ENCODE peak calls at places on chromosome 17, in eight cellular contexts. B, Z, G, D, R, F, I and Q are unnamed samples.

GRCh38 chr17:62085511-62086408 is 20.7 kb upstream of the MED13 start:
- DNase-seq in D (no peak), G (no peak), Z (peak), I (no peak), B (no peak), F (peak), R (no peak), Q (no peak)

GRCh38 chr17:81690549-81690948 is 6.7 kb downstream of the HGS start:
- DNase-seq in Z (no peak), R (no peak), F (no peak), B (no peak), G (no peak), D (no peak), I (no peak), Q (no peak)

GRCh38 chr17:18859256-18859655 is 1.3 kb downstream of the PRPSAP2 start:
- DNase-seq in Z (peak), I (no peak), D (peak), R (no peak), F (peak), B (no peak), G (peak), Q (no peak)

GRCh38 chr17:32330142-32330541 is 11.8 kb downstream of the C17orf75 start:
- DNase-seq in B (no peak), F (no peak), R (no peak), G (no peak), I (no peak), Z (no peak), D (no peak), Q (no peak)

GRCh38 chr17:55264273-55264639 is 504 bp upstream of the HLF start:
- DNase-seq in I (no peak), R (no peak), Z (no peak), D (no peak), G (no peak), B (no peak), F (peak), Q (no peak)

GRCh38 chr17:78817123-78817522 is 23.5 kb downstream of the USP36 start:
- DNase-seq in G (no peak), D (no peak), R (no peak), Z (no peak), I (no peak), B (no peak), F (no peak), Q (no peak)

GRCh38 chr17:82287849-82288601 is 14.5 kb upstream of the CSNK1D start:
- DNase-seq in R (peak), F (peak), I (peak), B (no peak), G (peak), D (no peak), Z (peak), Q (peak)

GRCh38 chr17:55093358-55093757 is 124.8 kb downstream of the STXBP4 start:
- DNase-seq in F (no peak), G (no peak), I (no peak), Z (peak), B (no peak), R (no peak), D (no peak), Q (no peak)

GRCh38 chr17:13346996-13347762 is 254.6 kb downstream of the HS3ST3A1 start:
- DNase-seq in B (no peak), I (no peak), R (no peak), Z (peak), F (no peak), G (peak), D (no peak), Q (no peak)

GRCh38 chr17:56121661-56122060 is 31.6 kb upstream of the ANKFN1 start:
- DNase-seq in R (no peak), I (no peak), D (no peak), F (peak), Z (no peak), G (peak), B (no peak), Q (no peak)

GRCh38 chr17:42920922-42921321 is 20.3 kb downstream of the G6PC1 start:
- DNase-seq in R (peak), B (peak), I (no peak), D (no peak), G (no peak), Z (peak), F (no peak), Q (no peak)

GRCh38 chr17:50899559-50900319 is 33.6 kb upstream of the TOB1 start:
- DNase-seq in D (no peak), G (no peak), F (no peak), I (no peak), Z (no peak), B (no peak), R (no peak), Q (no peak)

GRCh38 chr17:61199431-61200348 is 200.0 kb upstream of the TBX2 start:
- DNase-seq in D (no peak), R (no peak), F (peak), Z (no peak), I (no peak), G (no peak), B (no peak), Q (no peak)

GRCh38 chr17:7927596-7927995 is 2.1 kb downstream of the KCNAB3 start:
- DNase-seq in Z (no peak), G (no peak), R (no peak), I (no peak), B (no peak), D (no peak), F (no peak), Q (no peak)

GRCh38 chr17:63704259-63704576 is 4.3 kb upstream of the LIMD2 start:
- DNase-seq in F (no peak), I (no peak), D (no peak), B (no peak), R (no peak), Z (no peak), G (no peak), Q (no peak)

GRCh38 chr17:16534236-16534635 is 34.8 kb downstream of the ZNF287 start:
- DNase-seq in D (no peak), R (no peak), F (no peak), I (no peak), B (no peak), Z (no peak), G (no peak), Q (no peak)

GRCh38 chr17:63972796-63973195 is at the start of gene SCN4A:
- DNase-seq in Z (no peak), D (no peak), F (no peak), G (no peak), I (no peak), R (no peak), B (no peak), Q (no peak)

GRCh38 chr17:82375359-82376041 is 3.9 kb downstream of the UTS2R start:
- DNase-seq in R (no peak), G (no peak), Z (no peak), B (no peak), I (no peak), F (no peak), D (no peak), Q (no peak)

GRCh38 chr17:36057900-36058299 is 6.2 kb upstream of the CCL18 start:
- DNase-seq in R (no peak), G (no peak), B (no peak), F (no peak), I (no peak), Z (no peak), D (no peak), Q (no peak)

GRCh38 chr17:71975331-71975801 is 145.5 kb upstream of the SOX9 start:
- DNase-seq in G (no peak), R (no peak), D (no peak), Z (peak), I (peak), B (peak), F (no peak), Q (peak)

GRCh38 chr17:65163990-65164495 is 26.9 kb downstream of the RGS9 start:
- DNase-seq in F (peak), I (no peak), D (no peak), B (no peak), Z (peak), G (peak), R (peak), Q (no peak)

GRCh38 chr17:55510986-55511721 is at the start of gene SMIM36:
- DNase-seq in D (no peak), R (no peak), G (no peak), Z (no peak), I (no peak), B (no peak), F (no peak), Q (no peak)

GRCh38 chr17:19384723-19385391 is 2.1 kb downstream of the MFAP4 start:
- DNase-seq in I (peak), G (peak), Z (peak), F (no peak), R (peak), D (no peak), B (peak), Q (peak)

GRCh38 chr17:58343131-58343530 is 8.9 kb downstream of the SUPT4H1 start:
- DNase-seq in Z (no peak), B (no peak), F (no peak), D (no peak), I (no peak), R (no peak), G (no peak), Q (no peak)

GRCh38 chr17:58339775-58340622 is 11.4 kb upstream of the TSPOAP1 start:
- DNase-seq in R (no peak), Z (no peak), B (no peak), I (no peak), F (no peak), D (no peak), G (peak), Q (no peak)

GRCh38 chr17:58344047-58344790 is 7.8 kb downstream of the SUPT4H1 start:
- DNase-seq in R (peak), I (no peak), G (peak), F (no peak), Z (no peak), D (no peak), B (no peak), Q (no peak)

GRCh38 chr17:58340623-58340876 is 11.5 kb downstream of the SUPT4H1 start:
- DNase-seq in D (no peak), I (no peak), G (no peak), Z (no peak), R (no peak), B (no peak), F (no peak), Q (no peak)

GRCh38 chr17:58341861-58342475 is 10.0 kb downstream of the SUPT4H1 start:
- DNase-seq in B (no peak), Z (no peak), F (no peak), R (no peak), G (no peak), D (no peak), I (no peak), Q (no peak)
- H3K4me3 ChIP-seq in B (no peak), Z (no peak), F (no peak), R (no peak), G (peak), D (no peak), I (no peak), Q (no peak)

GRCh38 chr17:58338454-58338841 is 9.9 kb upstream of the TSPOAP1 start:
- DNase-seq in F (no peak), D (no peak), Z (no peak), R (no peak), I (no peak), B (no peak), G (no peak), Q (no peak)
- TF ChIP-seq CTCF in F (no peak), D (no peak), Z (no peak), R (no peak), I (no peak), B (no peak), G (peak), Q (no peak)

GRCh38 chr17:44216173-44216572 is 3.3 kb downstream of the UBTF start:
- DNase-seq in G (peak), R (no peak), D (no peak), I (no peak), F (no peak), Z (no peak), B (no peak), Q (no peak)
- H3K4me3 ChIP-seq in G (peak), R (no peak), D (no peak), I (no peak), F (no peak), Z (no peak), B (no peak), Q (no peak)

DNA sequence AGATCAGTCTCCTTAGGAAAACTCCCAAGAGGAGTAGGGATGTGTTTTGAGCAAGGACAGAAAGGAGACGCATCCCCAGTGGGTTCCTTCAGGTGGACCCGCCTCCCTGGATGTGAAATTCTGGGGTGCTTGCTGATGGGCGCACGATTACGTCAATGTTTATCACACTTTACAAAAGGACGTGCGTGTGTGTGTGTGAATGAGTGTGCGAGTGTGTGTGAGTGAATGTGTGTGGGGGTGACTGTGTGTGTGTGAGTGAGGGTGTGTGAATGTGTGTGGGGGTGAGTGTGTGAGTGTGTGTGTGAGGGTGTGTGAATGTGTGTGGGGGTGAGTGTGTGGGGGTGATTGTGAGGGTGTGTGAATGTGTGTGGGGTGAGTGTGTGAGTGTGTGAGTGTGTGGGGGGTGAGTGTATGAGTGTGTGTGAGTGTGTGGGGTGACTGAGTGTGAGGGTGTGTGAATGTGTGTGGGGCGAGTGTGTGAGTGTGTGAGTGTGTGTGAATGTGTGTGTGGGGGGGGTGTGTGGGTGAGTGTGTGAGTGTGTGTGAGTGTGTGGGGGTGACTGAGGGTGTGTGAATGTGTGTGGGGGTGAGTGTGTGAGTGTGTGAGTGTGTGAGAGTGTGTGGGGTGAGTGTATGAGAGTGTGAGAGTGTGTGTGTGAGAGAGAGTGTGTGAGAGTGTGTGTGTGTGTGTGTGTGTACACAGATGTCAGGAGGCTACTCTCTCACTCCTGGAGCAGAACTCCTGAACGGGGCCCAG is 4.1 kb upstream of the TRARG1 start:
- DNase-seq in G (no peak), Z (no peak), D (no peak), I (no peak), B (no peak), F (no peak), R (no peak), Q (no peak)
- TF ChIP-seq CTCF in G (no peak), Z (no peak), D (no peak), I (no peak), B (no peak), F (no peak), R (no peak), Q (no peak)

GRCh38 chr17:77164483-77165030 is 23.8 kb downstream of the SEC14L1 start:
- DNase-seq in G (no peak), B (no peak), I (no peak), Z (no peak), R (no peak), D (no peak), F (no peak), Q (peak)
- H3K4me3 ChIP-seq in G (no peak), B (no peak), I (no peak), Z (no peak), R (no peak), D (no peak), F (no peak), Q (no peak)

GRCh38 chr17:45262516-45263476 is 902 bp upstream of the SPATA32 start:
- DNase-seq in D (no peak), F (no peak), B (no peak), Z (peak), R (no peak), I (no peak), G (no peak), Q (no peak)
- TF ChIP-seq CTCF in D (peak), F (no peak), B (no peak), Z (no peak), R (no peak), I (no peak), G (no peak), Q (no peak)

DNA sequence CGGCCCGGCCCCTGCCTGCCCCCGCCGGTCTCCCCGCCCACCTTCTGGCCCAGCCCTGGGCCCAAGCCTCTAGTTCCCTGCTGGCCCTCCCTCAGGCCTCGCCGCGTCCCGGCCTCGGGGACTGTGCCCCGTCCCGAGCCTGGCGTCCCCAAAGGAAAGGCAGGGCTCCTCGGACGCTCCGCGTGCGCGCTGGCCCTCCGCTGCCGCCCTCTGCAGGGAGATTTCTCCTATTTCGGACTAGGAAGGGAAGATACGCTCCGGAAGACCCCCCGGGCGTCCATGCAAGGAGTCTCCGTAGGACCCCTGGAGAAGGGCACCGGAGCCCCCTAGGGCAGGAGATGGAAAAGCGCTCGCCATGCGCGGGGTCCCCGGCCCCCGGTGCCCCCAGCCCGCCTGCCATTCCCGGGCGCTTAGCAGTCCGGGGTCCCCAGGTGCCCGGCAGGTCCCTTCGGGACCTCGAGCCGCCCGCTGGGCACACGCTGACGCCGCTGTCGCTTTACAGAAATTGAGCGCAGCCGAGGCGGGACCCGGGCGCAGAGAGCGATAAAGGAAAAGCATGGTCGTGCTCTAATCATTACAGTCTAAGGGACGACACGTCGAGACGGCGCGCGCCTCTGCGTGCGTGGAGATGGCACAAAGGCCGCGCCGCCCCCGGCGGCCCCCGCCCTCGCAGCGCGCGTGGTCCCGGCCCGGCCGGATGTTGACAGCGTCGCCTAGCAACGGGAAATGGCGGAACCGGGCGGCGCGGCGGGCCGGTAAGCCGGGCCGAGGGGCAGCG is at the start of gene CCDC40:
- DNase-seq in F (peak), D (peak), B (peak), Z (peak), G (peak), R (peak), I (peak), Q (peak)
- H3K4me3 ChIP-seq in F (peak), D (peak), B (peak), Z (peak), G (peak), R (peak), I (peak), Q (peak)